ENCODE peak calls at places on chromosomes 2 and 18, in seven cellular contexts. One of them, this sample, is unnamed.

GRCh38 chr18:68103561-68103960 is 587.0 kb upstream of the DSEL start:
- DNase-seq in WTC11: no peak
- DNase-seq in stimulated activated naive CD8-positive, alpha-beta T cell treated with anti-CD3 and anti-CD28 coated beads, Interleukin-15, amount 100 ng/mL, for 72 hours: no peak
- DNase-seq in activated CD8-positive, alpha-beta memory T cell treated with anti-CD3 and anti-CD28 coated beads, Interleukin-2, amount 10 ng/mL, durations not matched to agents 7 days and 5 days: no peak
- DNase-seq in naive thymus-derived CD8-positive, alpha-beta T cell: no peak
- DNase-seq in endodermal cell: no peak
- DNase-seq in right lobe of liver: no peak
- DNase-seq in this sample: no peak

GRCh38 chr18:53625997-53626599 is 598.4 kb downstream of the MBD2 start:
- DNase-seq in naive thymus-derived CD8-positive, alpha-beta T cell: no peak
- DNase-seq in WTC11: peak
- DNase-seq in stimulated activated naive CD8-positive, alpha-beta T cell treated with anti-CD3 and anti-CD28 coated beads, Interleukin-15, amount 100 ng/mL, for 72 hours: no peak
- DNase-seq in endodermal cell: peak
- DNase-seq in right lobe of liver: no peak
- DNase-seq in activated CD8-positive, alpha-beta memory T cell treated with anti-CD3 and anti-CD28 coated beads, Interleukin-2, amount 10 ng/mL, durations not matched to agents 7 days and 5 days: no peak
- DNase-seq in this sample: no peak

GRCh38 chr2:238499731-238500570 is 73.2 kb downstream of the ASB1 start:
- DNase-seq in endodermal cell: no peak
- DNase-seq in naive thymus-derived CD8-positive, alpha-beta T cell: no peak
- DNase-seq in WTC11: no peak
- DNase-seq in activated CD8-positive, alpha-beta memory T cell treated with anti-CD3 and anti-CD28 coated beads, Interleukin-2, amount 10 ng/mL, durations not matched to agents 7 days and 5 days: no peak
- DNase-seq in stimulated activated naive CD8-positive, alpha-beta T cell treated with anti-CD3 and anti-CD28 coated beads, Interleukin-15, amount 100 ng/mL, for 72 hours: no peak
- DNase-seq in right lobe of liver: no peak
- DNase-seq in this sample: no peak

GRCh38 chr2:234905547-234906260 is 46.1 kb upstream of the SH3BP4 start:
- DNase-seq in activated CD8-positive, alpha-beta memory T cell treated with anti-CD3 and anti-CD28 coated beads, Interleukin-2, amount 10 ng/mL, durations not matched to agents 7 days and 5 days: no peak
- DNase-seq in endodermal cell: no peak
- DNase-seq in right lobe of liver: no peak
- DNase-seq in naive thymus-derived CD8-positive, alpha-beta T cell: no peak
- DNase-seq in WTC11: no peak
- DNase-seq in stimulated activated naive CD8-positive, alpha-beta T cell treated with anti-CD3 and anti-CD28 coated beads, Interleukin-15, amount 100 ng/mL, for 72 hours: no peak
- DNase-seq in this sample: no peak

GRCh38 chr18:13725566-13726227 is 661 bp downstream of the FAM210A start:
- DNase-seq in stimulated activated naive CD8-positive, alpha-beta T cell treated with anti-CD3 and anti-CD28 coated beads, Interleukin-15, amount 100 ng/mL, for 72 hours: no peak
- DNase-seq in right lobe of liver: no peak
- DNase-seq in WTC11: no peak
- DNase-seq in endodermal cell: no peak
- DNase-seq in activated CD8-positive, alpha-beta memory T cell treated with anti-CD3 and anti-CD28 coated beads, Interleukin-2, amount 10 ng/mL, durations not matched to agents 7 days and 5 days: no peak
- DNase-seq in naive thymus-derived CD8-positive, alpha-beta T cell: no peak
- DNase-seq in this sample: no peak

GRCh38 chr2:138548796-138549195 is 47.2 kb downstream of the SPOPL start:
- DNase-seq in right lobe of liver: no peak
- DNase-seq in endodermal cell: no peak
- DNase-seq in naive thymus-derived CD8-positive, alpha-beta T cell: no peak
- DNase-seq in stimulated activated naive CD8-positive, alpha-beta T cell treated with anti-CD3 and anti-CD28 coated beads, Interleukin-15, amount 100 ng/mL, for 72 hours: no peak
- DNase-seq in activated CD8-positive, alpha-beta memory T cell treated with anti-CD3 and anti-CD28 coated beads, Interleukin-2, amount 10 ng/mL, durations not matched to agents 7 days and 5 days: no peak
- DNase-seq in WTC11: no peak
- DNase-seq in this sample: no peak

GRCh38 chr2:30074023-30074422 is 72.8 kb upstream of the YPEL5 start:
- DNase-seq in WTC11: no peak
- DNase-seq in right lobe of liver: no peak
- DNase-seq in activated CD8-positive, alpha-beta memory T cell treated with anti-CD3 and anti-CD28 coated beads, Interleukin-2, amount 10 ng/mL, durations not matched to agents 7 days and 5 days: no peak
- DNase-seq in stimulated activated naive CD8-positive, alpha-beta T cell treated with anti-CD3 and anti-CD28 coated beads, Interleukin-15, amount 100 ng/mL, for 72 hours: no peak
- DNase-seq in naive thymus-derived CD8-positive, alpha-beta T cell: no peak
- DNase-seq in endodermal cell: no peak
- DNase-seq in this sample: no peak

GRCh38 chr2:96260404-96261260 is 5.2 kb downstream of the TMEM127 start:
- DNase-seq in activated CD8-positive, alpha-beta memory T cell treated with anti-CD3 and anti-CD28 coated beads, Interleukin-2, amount 10 ng/mL, durations not matched to agents 7 days and 5 days: peak
- DNase-seq in right lobe of liver: peak
- DNase-seq in naive thymus-derived CD8-positive, alpha-beta T cell: no peak
- DNase-seq in WTC11: peak
- DNase-seq in stimulated activated naive CD8-positive, alpha-beta T cell treated with anti-CD3 and anti-CD28 coated beads, Interleukin-15, amount 100 ng/mL, for 72 hours: peak
- DNase-seq in endodermal cell: peak
- DNase-seq in this sample: no peak

GRCh38 chr2:16476866-16477265 is 188.8 kb downstream of the CYRIA start:
- DNase-seq in activated CD8-positive, alpha-beta memory T cell treated with anti-CD3 and anti-CD28 coated beads, Interleukin-2, amount 10 ng/mL, durations not matched to agents 7 days and 5 days: no peak
- DNase-seq in endodermal cell: no peak
- DNase-seq in WTC11: no peak
- DNase-seq in stimulated activated naive CD8-positive, alpha-beta T cell treated with anti-CD3 and anti-CD28 coated beads, Interleukin-15, amount 100 ng/mL, for 72 hours: no peak
- DNase-seq in naive thymus-derived CD8-positive, alpha-beta T cell: no peak
- DNase-seq in right lobe of liver: no peak
- DNase-seq in this sample: no peak

GRCh38 chr2:69623236-69623635 is 20.3 kb downstream of the AAK1 start:
- DNase-seq in stimulated activated naive CD8-positive, alpha-beta T cell treated with anti-CD3 and anti-CD28 coated beads, Interleukin-15, amount 100 ng/mL, for 72 hours: no peak
- DNase-seq in naive thymus-derived CD8-positive, alpha-beta T cell: no peak
- DNase-seq in endodermal cell: no peak
- DNase-seq in activated CD8-positive, alpha-beta memory T cell treated with anti-CD3 and anti-CD28 coated beads, Interleukin-2, amount 10 ng/mL, durations not matched to agents 7 days and 5 days: no peak
- DNase-seq in WTC11: no peak
- DNase-seq in right lobe of liver: no peak
- DNase-seq in this sample: no peak

GRCh38 chr18:42275949-42276730 is 321.1 kb downstream of the PIK3C3 start:
- DNase-seq in right lobe of liver: no peak
- DNase-seq in endodermal cell: no peak
- DNase-seq in stimulated activated naive CD8-positive, alpha-beta T cell treated with anti-CD3 and anti-CD28 coated beads, Interleukin-15, amount 100 ng/mL, for 72 hours: no peak
- DNase-seq in WTC11: no peak
- DNase-seq in naive thymus-derived CD8-positive, alpha-beta T cell: no peak
- DNase-seq in activated CD8-positive, alpha-beta memory T cell treated with anti-CD3 and anti-CD28 coated beads, Interleukin-2, amount 10 ng/mL, durations not matched to agents 7 days and 5 days: no peak
- DNase-seq in this sample: no peak

GRCh38 chr18:23682472-23682871 is 6.8 kb upstream of the LAMA3 start:
- DNase-seq in stimulated activated naive CD8-positive, alpha-beta T cell treated with anti-CD3 and anti-CD28 coated beads, Interleukin-15, amount 100 ng/mL, for 72 hours: no peak
- DNase-seq in WTC11: no peak
- DNase-seq in right lobe of liver: no peak
- DNase-seq in naive thymus-derived CD8-positive, alpha-beta T cell: no peak
- DNase-seq in activated CD8-positive, alpha-beta memory T cell treated with anti-CD3 and anti-CD28 coated beads, Interleukin-2, amount 10 ng/mL, durations not matched to agents 7 days and 5 days: no peak
- DNase-seq in endodermal cell: no peak
- DNase-seq in this sample: no peak

GRCh38 chr2:159942149-159942548 is 120.3 kb downstream of the PLA2R1 start:
- DNase-seq in stimulated activated naive CD8-positive, alpha-beta T cell treated with anti-CD3 and anti-CD28 coated beads, Interleukin-15, amount 100 ng/mL, for 72 hours: no peak
- DNase-seq in endodermal cell: no peak
- DNase-seq in naive thymus-derived CD8-positive, alpha-beta T cell: no peak
- DNase-seq in activated CD8-positive, alpha-beta memory T cell treated with anti-CD3 and anti-CD28 coated beads, Interleukin-2, amount 10 ng/mL, durations not matched to agents 7 days and 5 days: no peak
- DNase-seq in right lobe of liver: no peak
- DNase-seq in WTC11: no peak
- DNase-seq in this sample: no peak

GRCh38 chr2:191245869-191246531 is 796 bp downstream of the MYO1B start:
- DNase-seq in activated CD8-positive, alpha-beta memory T cell treated with anti-CD3 and anti-CD28 coated beads, Interleukin-2, amount 10 ng/mL, durations not matched to agents 7 days and 5 days: no peak
- DNase-seq in WTC11: peak
- DNase-seq in right lobe of liver: peak
- DNase-seq in stimulated activated naive CD8-positive, alpha-beta T cell treated with anti-CD3 and anti-CD28 coated beads, Interleukin-15, amount 100 ng/mL, for 72 hours: peak
- DNase-seq in endodermal cell: peak
- DNase-seq in naive thymus-derived CD8-positive, alpha-beta T cell: peak
- DNase-seq in this sample: peak

GRCh38 chr2:120579916-120580685 is 155.6 kb upstream of the GLI2 start:
- DNase-seq in WTC11: no peak
- DNase-seq in stimulated activated naive CD8-positive, alpha-beta T cell treated with anti-CD3 and anti-CD28 coated beads, Interleukin-15, amount 100 ng/mL, for 72 hours: no peak
- DNase-seq in right lobe of liver: no peak
- DNase-seq in naive thymus-derived CD8-positive, alpha-beta T cell: no peak
- DNase-seq in endodermal cell: no peak
- DNase-seq in activated CD8-positive, alpha-beta memory T cell treated with anti-CD3 and anti-CD28 coated beads, Interleukin-2, amount 10 ng/mL, durations not matched to agents 7 days and 5 days: no peak
- DNase-seq in this sample: no peak

GRCh38 chr2:67476808-67477790 is 80.0 kb downstream of the ETAA1 start:
- DNase-seq in right lobe of liver: no peak
- DNase-seq in naive thymus-derived CD8-positive, alpha-beta T cell: no peak
- DNase-seq in endodermal cell: no peak
- DNase-seq in activated CD8-positive, alpha-beta memory T cell treated with anti-CD3 and anti-CD28 coated beads, Interleukin-2, amount 10 ng/mL, durations not matched to agents 7 days and 5 days: no peak
- DNase-seq in WTC11: no peak
- DNase-seq in stimulated activated naive CD8-positive, alpha-beta T cell treated with anti-CD3 and anti-CD28 coated beads, Interleukin-15, amount 100 ng/mL, for 72 hours: no peak
- DNase-seq in this sample: no peak

GRCh38 chr2:229057997-229058553 is 213.0 kb downstream of the PID1 start:
- DNase-seq in endodermal cell: no peak
- DNase-seq in activated CD8-positive, alpha-beta memory T cell treated with anti-CD3 and anti-CD28 coated beads, Interleukin-2, amount 10 ng/mL, durations not matched to agents 7 days and 5 days: no peak
- DNase-seq in naive thymus-derived CD8-positive, alpha-beta T cell: no peak
- DNase-seq in right lobe of liver: no peak
- DNase-seq in WTC11: no peak
- DNase-seq in stimulated activated naive CD8-positive, alpha-beta T cell treated with anti-CD3 and anti-CD28 coated beads, Interleukin-15, amount 100 ng/mL, for 72 hours: no peak
- DNase-seq in this sample: no peak

GRCh38 chr2:101223814-101224231 is 28.9 kb upstream of the CNOT11 start:
- DNase-seq in naive thymus-derived CD8-positive, alpha-beta T cell: no peak
- DNase-seq in stimulated activated naive CD8-positive, alpha-beta T cell treated with anti-CD3 and anti-CD28 coated beads, Interleukin-15, amount 100 ng/mL, for 72 hours: peak
- DNase-seq in activated CD8-positive, alpha-beta memory T cell treated with anti-CD3 and anti-CD28 coated beads, Interleukin-2, amount 10 ng/mL, durations not matched to agents 7 days and 5 days: peak
- DNase-seq in right lobe of liver: no peak
- DNase-seq in endodermal cell: no peak
- DNase-seq in WTC11: no peak
- DNase-seq in this sample: peak

GRCh38 chr2:229445013-229445412 is 173.9 kb upstream of the PID1 start:
- DNase-seq in activated CD8-positive, alpha-beta memory T cell treated with anti-CD3 and anti-CD28 coated beads, Interleukin-2, amount 10 ng/mL, durations not matched to agents 7 days and 5 days: no peak
- DNase-seq in endodermal cell: no peak
- DNase-seq in WTC11: no peak
- DNase-seq in naive thymus-derived CD8-positive, alpha-beta T cell: no peak
- DNase-seq in stimulated activated naive CD8-positive, alpha-beta T cell treated with anti-CD3 and anti-CD28 coated beads, Interleukin-15, amount 100 ng/mL, for 72 hours: no peak
- DNase-seq in right lobe of liver: no peak
- DNase-seq in this sample: no peak

GRCh38 chr2:179703702-179704101 is 157.7 kb downstream of the ZNF385B start:
- DNase-seq in stimulated activated naive CD8-positive, alpha-beta T cell treated with anti-CD3 and anti-CD28 coated beads, Interleukin-15, amount 100 ng/mL, for 72 hours: no peak
- DNase-seq in WTC11: no peak
- DNase-seq in activated CD8-positive, alpha-beta memory T cell treated with anti-CD3 and anti-CD28 coated beads, Interleukin-2, amount 10 ng/mL, durations not matched to agents 7 days and 5 days: no peak
- DNase-seq in endodermal cell: no peak
- DNase-seq in right lobe of liver: no peak
- DNase-seq in naive thymus-derived CD8-positive, alpha-beta T cell: no peak
- DNase-seq in this sample: no peak

GRCh38 chr2:173079968-173080860 is 4.6 kb downstream of the MAP3K20 start:
- DNase-seq in endodermal cell: no peak
- DNase-seq in WTC11: no peak
- DNase-seq in activated CD8-positive, alpha-beta memory T cell treated with anti-CD3 and anti-CD28 coated beads, Interleukin-2, amount 10 ng/mL, durations not matched to agents 7 days and 5 days: no peak
- DNase-seq in right lobe of liver: no peak
- DNase-seq in naive thymus-derived CD8-positive, alpha-beta T cell: no peak
- DNase-seq in stimulated activated naive CD8-positive, alpha-beta T cell treated with anti-CD3 and anti-CD28 coated beads, Interleukin-15, amount 100 ng/mL, for 72 hours: no peak
- DNase-seq in this sample: no peak

GRCh38 chr18:9595197-9595596 is 19.2 kb downstream of the PPP4R1 start:
- DNase-seq in activated CD8-positive, alpha-beta memory T cell treated with anti-CD3 and anti-CD28 coated beads, Interleukin-2, amount 10 ng/mL, durations not matched to agents 7 days and 5 days: no peak
- DNase-seq in endodermal cell: no peak
- DNase-seq in right lobe of liver: no peak
- DNase-seq in stimulated activated naive CD8-positive, alpha-beta T cell treated with anti-CD3 and anti-CD28 coated beads, Interleukin-15, amount 100 ng/mL, for 72 hours: no peak
- DNase-seq in WTC11: no peak
- DNase-seq in naive thymus-derived CD8-positive, alpha-beta T cell: no peak
- DNase-seq in this sample: no peak

GRCh38 chr18:11741505-11742145 is 52.6 kb downstream of the GNAL start:
- DNase-seq in naive thymus-derived CD8-positive, alpha-beta T cell: no peak
- DNase-seq in right lobe of liver: no peak
- DNase-seq in endodermal cell: no peak
- DNase-seq in WTC11: no peak
- DNase-seq in stimulated activated naive CD8-positive, alpha-beta T cell treated with anti-CD3 and anti-CD28 coated beads, Interleukin-15, amount 100 ng/mL, for 72 hours: no peak
- DNase-seq in activated CD8-positive, alpha-beta memory T cell treated with anti-CD3 and anti-CD28 coated beads, Interleukin-2, amount 10 ng/mL, durations not matched to agents 7 days and 5 days: no peak
- DNase-seq in this sample: no peak

GRCh38 chr18:32378705-32379104 is 92.0 kb downstream of the GAREM1 start:
- DNase-seq in activated CD8-positive, alpha-beta memory T cell treated with anti-CD3 and anti-CD28 coated beads, Interleukin-2, amount 10 ng/mL, durations not matched to agents 7 days and 5 days: no peak
- DNase-seq in stimulated activated naive CD8-positive, alpha-beta T cell treated with anti-CD3 and anti-CD28 coated beads, Interleukin-15, amount 100 ng/mL, for 72 hours: no peak
- DNase-seq in naive thymus-derived CD8-positive, alpha-beta T cell: no peak
- DNase-seq in right lobe of liver: peak
- DNase-seq in endodermal cell: no peak
- DNase-seq in WTC11: no peak
- DNase-seq in this sample: no peak

GRCh38 chr18:34875150-34875549 is 165.1 kb downstream of the DTNA start:
- DNase-seq in WTC11: no peak
- DNase-seq in stimulated activated naive CD8-positive, alpha-beta T cell treated with anti-CD3 and anti-CD28 coated beads, Interleukin-15, amount 100 ng/mL, for 72 hours: no peak
- DNase-seq in naive thymus-derived CD8-positive, alpha-beta T cell: no peak
- DNase-seq in right lobe of liver: no peak
- DNase-seq in endodermal cell: no peak
- DNase-seq in activated CD8-positive, alpha-beta memory T cell treated with anti-CD3 and anti-CD28 coated beads, Interleukin-2, amount 10 ng/mL, durations not matched to agents 7 days and 5 days: no peak
- DNase-seq in this sample: no peak

GRCh38 chr2:241001413-241002274 is 3.2 kb downstream of the SNED1 start:
- DNase-seq in naive thymus-derived CD8-positive, alpha-beta T cell: no peak
- DNase-seq in right lobe of liver: peak
- DNase-seq in endodermal cell: peak
- DNase-seq in activated CD8-positive, alpha-beta memory T cell treated with anti-CD3 and anti-CD28 coated beads, Interleukin-2, amount 10 ng/mL, durations not matched to agents 7 days and 5 days: peak
- DNase-seq in stimulated activated naive CD8-positive, alpha-beta T cell treated with anti-CD3 and anti-CD28 coated beads, Interleukin-15, amount 100 ng/mL, for 72 hours: no peak
- DNase-seq in WTC11: no peak
- DNase-seq in this sample: no peak

GRCh38 chr2:143513081-143513480 is 383.9 kb downstream of the ARHGAP15 start:
- DNase-seq in activated CD8-positive, alpha-beta memory T cell treated with anti-CD3 and anti-CD28 coated beads, Interleukin-2, amount 10 ng/mL, durations not matched to agents 7 days and 5 days: no peak
- DNase-seq in naive thymus-derived CD8-positive, alpha-beta T cell: no peak
- DNase-seq in WTC11: peak
- DNase-seq in stimulated activated naive CD8-positive, alpha-beta T cell treated with anti-CD3 and anti-CD28 coated beads, Interleukin-15, amount 100 ng/mL, for 72 hours: no peak
- DNase-seq in endodermal cell: peak
- DNase-seq in right lobe of liver: no peak
- DNase-seq in this sample: no peak

GRCh38 chr18:44839239-44839666 is 158.6 kb downstream of the SETBP1 start:
- DNase-seq in naive thymus-derived CD8-positive, alpha-beta T cell: no peak
- DNase-seq in stimulated activated naive CD8-positive, alpha-beta T cell treated with anti-CD3 and anti-CD28 coated beads, Interleukin-15, amount 100 ng/mL, for 72 hours: peak
- DNase-seq in right lobe of liver: peak
- DNase-seq in activated CD8-positive, alpha-beta memory T cell treated with anti-CD3 and anti-CD28 coated beads, Interleukin-2, amount 10 ng/mL, durations not matched to agents 7 days and 5 days: peak
- DNase-seq in endodermal cell: peak
- DNase-seq in WTC11: peak
- DNase-seq in this sample: peak

GRCh38 chr2:54348672-54349071 is 92.6 kb upstream of the TSPYL6 start:
- DNase-seq in naive thymus-derived CD8-positive, alpha-beta T cell: no peak
- DNase-seq in right lobe of liver: no peak
- DNase-seq in endodermal cell: no peak
- DNase-seq in WTC11: no peak
- DNase-seq in stimulated activated naive CD8-positive, alpha-beta T cell treated with anti-CD3 and anti-CD28 coated beads, Interleukin-15, amount 100 ng/mL, for 72 hours: no peak
- DNase-seq in activated CD8-positive, alpha-beta memory T cell treated with anti-CD3 and anti-CD28 coated beads, Interleukin-2, amount 10 ng/mL, durations not matched to agents 7 days and 5 days: no peak
- DNase-seq in this sample: no peak

GRCh38 chr2:100179806-100180205 is 37.4 kb upstream of the AFF3 start:
- DNase-seq in activated CD8-positive, alpha-beta memory T cell treated with anti-CD3 and anti-CD28 coated beads, Interleukin-2, amount 10 ng/mL, durations not matched to agents 7 days and 5 days: no peak
- DNase-seq in naive thymus-derived CD8-positive, alpha-beta T cell: no peak
- DNase-seq in stimulated activated naive CD8-positive, alpha-beta T cell treated with anti-CD3 and anti-CD28 coated beads, Interleukin-15, amount 100 ng/mL, for 72 hours: no peak
- DNase-seq in right lobe of liver: no peak
- DNase-seq in WTC11: no peak
- DNase-seq in endodermal cell: no peak
- DNase-seq in this sample: no peak

GRCh38 chr2:155100261-155100660 is 401.8 kb downstream of the KCNJ3 start:
- DNase-seq in WTC11: no peak
- DNase-seq in right lobe of liver: no peak
- DNase-seq in stimulated activated naive CD8-positive, alpha-beta T cell treated with anti-CD3 and anti-CD28 coated beads, Interleukin-15, amount 100 ng/mL, for 72 hours: no peak
- DNase-seq in naive thymus-derived CD8-positive, alpha-beta T cell: no peak
- DNase-seq in endodermal cell: peak
- DNase-seq in activated CD8-positive, alpha-beta memory T cell treated with anti-CD3 and anti-CD28 coated beads, Interleukin-2, amount 10 ng/mL, durations not matched to agents 7 days and 5 days: no peak
- DNase-seq in this sample: no peak

GRCh38 chr2:201472411-201472810 is 20.9 kb downstream of the STRADB start:
- DNase-seq in stimulated activated naive CD8-positive, alpha-beta T cell treated with anti-CD3 and anti-CD28 coated beads, Interleukin-15, amount 100 ng/mL, for 72 hours: no peak
- DNase-seq in endodermal cell: no peak
- DNase-seq in WTC11: no peak
- DNase-seq in activated CD8-positive, alpha-beta memory T cell treated with anti-CD3 and anti-CD28 coated beads, Interleukin-2, amount 10 ng/mL, durations not matched to agents 7 days and 5 days: no peak
- DNase-seq in right lobe of liver: no peak
- DNase-seq in naive thymus-derived CD8-positive, alpha-beta T cell: no peak
- DNase-seq in this sample: no peak

GRCh38 chr2:37896319-37896718 is 28.8 kb upstream of the RMDN2 start:
- DNase-seq in right lobe of liver: no peak
- DNase-seq in WTC11: no peak
- DNase-seq in stimulated activated naive CD8-positive, alpha-beta T cell treated with anti-CD3 and anti-CD28 coated beads, Interleukin-15, amount 100 ng/mL, for 72 hours: no peak
- DNase-seq in endodermal cell: peak
- DNase-seq in activated CD8-positive, alpha-beta memory T cell treated with anti-CD3 and anti-CD28 coated beads, Interleukin-2, amount 10 ng/mL, durations not matched to agents 7 days and 5 days: no peak
- DNase-seq in naive thymus-derived CD8-positive, alpha-beta T cell: no peak
- DNase-seq in this sample: no peak

GRCh38 chr2:55099878-55100820 is 49.9 kb upstream of the RTN4 start:
- DNase-seq in naive thymus-derived CD8-positive, alpha-beta T cell: no peak
- DNase-seq in activated CD8-positive, alpha-beta memory T cell treated with anti-CD3 and anti-CD28 coated beads, Interleukin-2, amount 10 ng/mL, durations not matched to agents 7 days and 5 days: no peak
- DNase-seq in right lobe of liver: no peak
- DNase-seq in endodermal cell: no peak
- DNase-seq in stimulated activated naive CD8-positive, alpha-beta T cell treated with anti-CD3 and anti-CD28 coated beads, Interleukin-15, amount 100 ng/mL, for 72 hours: no peak
- DNase-seq in WTC11: no peak
- DNase-seq in this sample: no peak

GRCh38 chr2:45654250-45654649 is 2.8 kb downstream of the PRKCE start:
- DNase-seq in naive thymus-derived CD8-positive, alpha-beta T cell: no peak
- DNase-seq in stimulated activated naive CD8-positive, alpha-beta T cell treated with anti-CD3 and anti-CD28 coated beads, Interleukin-15, amount 100 ng/mL, for 72 hours: no peak
- DNase-seq in endodermal cell: no peak
- DNase-seq in WTC11: no peak
- DNase-seq in right lobe of liver: no peak
- DNase-seq in activated CD8-positive, alpha-beta memory T cell treated with anti-CD3 and anti-CD28 coated beads, Interleukin-2, amount 10 ng/mL, durations not matched to agents 7 days and 5 days: no peak
- DNase-seq in this sample: no peak

GRCh38 chr2:218344090-218344754 is 12.4 kb upstream of the CATIP start:
- DNase-seq in WTC11: no peak
- DNase-seq in activated CD8-positive, alpha-beta memory T cell treated with anti-CD3 and anti-CD28 coated beads, Interleukin-2, amount 10 ng/mL, durations not matched to agents 7 days and 5 days: no peak
- DNase-seq in stimulated activated naive CD8-positive, alpha-beta T cell treated with anti-CD3 and anti-CD28 coated beads, Interleukin-15, amount 100 ng/mL, for 72 hours: no peak
- DNase-seq in right lobe of liver: no peak
- DNase-seq in endodermal cell: no peak
- DNase-seq in naive thymus-derived CD8-positive, alpha-beta T cell: no peak
- DNase-seq in this sample: no peak

GRCh38 chr2:142557391-142557790 is 320.1 kb upstream of the KYNU start:
- DNase-seq in stimulated activated naive CD8-positive, alpha-beta T cell treated with anti-CD3 and anti-CD28 coated beads, Interleukin-15, amount 100 ng/mL, for 72 hours: no peak
- DNase-seq in naive thymus-derived CD8-positive, alpha-beta T cell: no peak
- DNase-seq in right lobe of liver: no peak
- DNase-seq in activated CD8-positive, alpha-beta memory T cell treated with anti-CD3 and anti-CD28 coated beads, Interleukin-2, amount 10 ng/mL, durations not matched to agents 7 days and 5 days: no peak
- DNase-seq in WTC11: no peak
- DNase-seq in endodermal cell: no peak
- DNase-seq in this sample: no peak

This sample was measured in T-helper 9 cell.